ENCODE peak calls at places on chromosomes 5 and 9, in six cellular contexts. One of them, this sample, is unnamed.

GRCh38 chr5:180135128-180135955 is 63.8 kb upstream of the RNF130 start:
- DNase-seq in nucleus accumbens: no peak
- DNase-seq in GM12865: no peak
- DNase-seq in psoas muscle: no peak
- DNase-seq in A549: no peak
- DNase-seq in NCI-H1694: no peak
- DNase-seq in this sample: peak

GRCh38 chr9:125608488-125609224 is 98.4 kb downstream of the MAPKAP1 start:
- DNase-seq in nucleus accumbens: no peak
- DNase-seq in GM12865: no peak
- DNase-seq in psoas muscle: no peak
- DNase-seq in A549: no peak
- DNase-seq in NCI-H1694: no peak
- DNase-seq in this sample: no peak

GRCh38 chr9:113625456-113625855 is 161.9 kb downstream of the RGS3 start:
- DNase-seq in nucleus accumbens: no peak
- DNase-seq in GM12865: no peak
- DNase-seq in psoas muscle: no peak
- DNase-seq in A549: no peak
- DNase-seq in NCI-H1694: no peak
- DNase-seq in this sample: no peak

GRCh38 chr5:180784497-180785097 is 18.0 kb downstream of the MGAT1 start:
- DNase-seq in nucleus accumbens: peak
- DNase-seq in GM12865: peak
- DNase-seq in psoas muscle: peak
- DNase-seq in A549: peak
- DNase-seq in NCI-H1694: peak
- DNase-seq in this sample: peak

GRCh38 chr5:138961221-138961620 is 86.1 kb upstream of the LRRTM2 start:
- DNase-seq in nucleus accumbens: no peak
- DNase-seq in GM12865: no peak
- DNase-seq in psoas muscle: no peak
- DNase-seq in A549: no peak
- DNase-seq in NCI-H1694: no peak
- DNase-seq in this sample: no peak

GRCh38 chr5:146043722-146044121 is 61.7 kb downstream of the PLAC8L1 start:
- DNase-seq in nucleus accumbens: no peak
- DNase-seq in GM12865: no peak
- DNase-seq in psoas muscle: no peak
- DNase-seq in A549: no peak
- DNase-seq in NCI-H1694: no peak
- DNase-seq in this sample: no peak

GRCh38 chr5:96756985-96757384 is 50.8 kb downstream of the ERAP1 start:
- DNase-seq in nucleus accumbens: no peak
- DNase-seq in GM12865: no peak
- DNase-seq in psoas muscle: no peak
- DNase-seq in A549: no peak
- DNase-seq in NCI-H1694: no peak
- DNase-seq in this sample: no peak

GRCh38 chr9:89911721-89912604 is 307.2 kb downstream of the GADD45G start:
- DNase-seq in nucleus accumbens: no peak
- DNase-seq in GM12865: no peak
- DNase-seq in psoas muscle: no peak
- DNase-seq in A549: no peak
- DNase-seq in NCI-H1694: no peak
- DNase-seq in this sample: no peak

GRCh38 chr9:129058965-129059795 is 21.7 kb upstream of the DOLPP1 start:
- DNase-seq in nucleus accumbens: no peak
- DNase-seq in GM12865: no peak
- DNase-seq in psoas muscle: no peak
- DNase-seq in A549: no peak
- DNase-seq in NCI-H1694: no peak
- DNase-seq in this sample: no peak

GRCh38 chr5:176738851-176739250 is 71.5 kb upstream of the UNC5A start:
- DNase-seq in nucleus accumbens: no peak
- DNase-seq in GM12865: no peak
- DNase-seq in psoas muscle: no peak
- DNase-seq in A549: no peak
- DNase-seq in NCI-H1694: no peak
- DNase-seq in this sample: no peak

GRCh38 chr5:151123897-151124751 is 33.5 kb downstream of the ANXA6 start:
- DNase-seq in nucleus accumbens: no peak
- DNase-seq in GM12865: peak
- DNase-seq in psoas muscle: peak
- DNase-seq in A549: peak
- DNase-seq in NCI-H1694: no peak
- DNase-seq in this sample: peak

GRCh38 chr9:109035684-109036423 is 22.6 kb upstream of the CTNNAL1 start:
- DNase-seq in nucleus accumbens: no peak
- DNase-seq in GM12865: no peak
- DNase-seq in psoas muscle: peak
- DNase-seq in A549: peak
- DNase-seq in NCI-H1694: no peak
- DNase-seq in this sample: no peak

GRCh38 chr9:34375901-34376595 is 650 bp downstream of the MYORG start:
- DNase-seq in nucleus accumbens: peak
- DNase-seq in GM12865: peak
- DNase-seq in psoas muscle: peak
- DNase-seq in A549: peak
- DNase-seq in NCI-H1694: no peak
- DNase-seq in this sample: peak

GRCh38 chr5:73464016-73464745 is 15.6 kb upstream of the FOXD1 start:
- DNase-seq in nucleus accumbens: no peak
- DNase-seq in GM12865: no peak
- DNase-seq in psoas muscle: peak
- DNase-seq in A549: no peak
- DNase-seq in NCI-H1694: no peak
- DNase-seq in this sample: no peak

GRCh38 chr9:18626046-18626698 is 152.2 kb downstream of the ADAMTSL1 start:
- DNase-seq in nucleus accumbens: no peak
- DNase-seq in GM12865: no peak
- DNase-seq in psoas muscle: no peak
- DNase-seq in A549: no peak
- DNase-seq in NCI-H1694: no peak
- DNase-seq in this sample: no peak

GRCh38 chr9:128128836-128129590 is 1.5 kb upstream of the PTGES2 start:
- DNase-seq in nucleus accumbens: no peak
- DNase-seq in GM12865: no peak
- DNase-seq in psoas muscle: peak
- DNase-seq in A549: no peak
- DNase-seq in NCI-H1694: no peak
- DNase-seq in this sample: no peak

GRCh38 chr5:61299254-61299653 is 32.8 kb upstream of the ZSWIM6 start:
- DNase-seq in nucleus accumbens: no peak
- DNase-seq in GM12865: no peak
- DNase-seq in psoas muscle: no peak
- DNase-seq in A549: no peak
- DNase-seq in NCI-H1694: no peak
- DNase-seq in this sample: no peak

GRCh38 chr5:5141011-5141599 is 975 bp downstream of the ADAMTS16 start:
- DNase-seq in nucleus accumbens: no peak
- DNase-seq in GM12865: no peak
- DNase-seq in psoas muscle: no peak
- DNase-seq in A549: no peak
- DNase-seq in NCI-H1694: no peak
- DNase-seq in this sample: no peak

GRCh38 chr5:14215901-14216300 is 72.8 kb downstream of the TRIO start:
- DNase-seq in nucleus accumbens: no peak
- DNase-seq in GM12865: no peak
- DNase-seq in psoas muscle: no peak
- DNase-seq in A549: no peak
- DNase-seq in NCI-H1694: no peak
- DNase-seq in this sample: no peak

GRCh38 chr9:90432951-90433350 is 209.7 kb downstream of the DIRAS2 start:
- DNase-seq in nucleus accumbens: no peak
- DNase-seq in GM12865: no peak
- DNase-seq in psoas muscle: no peak
- DNase-seq in A549: no peak
- DNase-seq in NCI-H1694: no peak
- DNase-seq in this sample: no peak

GRCh38 chr9:79233542-79233941 is 338.2 kb upstream of the TLE4 start:
- DNase-seq in nucleus accumbens: no peak
- DNase-seq in GM12865: peak
- DNase-seq in psoas muscle: no peak
- DNase-seq in A549: no peak
- DNase-seq in NCI-H1694: no peak
- DNase-seq in this sample: no peak

GRCh38 chr5:104370523-104370922 is 807.9 kb upstream of the NUDT12 start:
- DNase-seq in nucleus accumbens: no peak
- DNase-seq in GM12865: no peak
- DNase-seq in psoas muscle: no peak
- DNase-seq in A549: no peak
- DNase-seq in NCI-H1694: no peak
- DNase-seq in this sample: no peak

GRCh38 chr9:91492237-91492636 is 68.6 kb upstream of the NFIL3 start:
- DNase-seq in nucleus accumbens: no peak
- DNase-seq in GM12865: no peak
- DNase-seq in psoas muscle: no peak
- DNase-seq in A549: no peak
- DNase-seq in NCI-H1694: no peak
- DNase-seq in this sample: no peak

GRCh38 chr5:1334831-1335539 is 9.9 kb downstream of the CLPTM1L start:
- DNase-seq in nucleus accumbens: no peak
- DNase-seq in GM12865: no peak
- DNase-seq in psoas muscle: no peak
- DNase-seq in A549: no peak
- DNase-seq in NCI-H1694: no peak
- DNase-seq in this sample: no peak

GRCh38 chr5:93100976-93101375 is 480.0 kb downstream of the NR2F1-AS1 start:
- DNase-seq in nucleus accumbens: no peak
- DNase-seq in GM12865: no peak
- DNase-seq in psoas muscle: no peak
- DNase-seq in A549: no peak
- DNase-seq in NCI-H1694: no peak
- DNase-seq in this sample: no peak

GRCh38 chr5:124902097-124902821 is 155.8 kb upstream of the ZNF608 start:
- DNase-seq in nucleus accumbens: no peak
- DNase-seq in GM12865: peak
- DNase-seq in psoas muscle: no peak
- DNase-seq in A549: no peak
- DNase-seq in NCI-H1694: peak
- DNase-seq in this sample: no peak

GRCh38 chr5:76733049-76733417 is 17.1 kb downstream of the F2R start:
- DNase-seq in nucleus accumbens: no peak
- DNase-seq in GM12865: peak
- DNase-seq in psoas muscle: no peak
- DNase-seq in A549: no peak
- DNase-seq in NCI-H1694: no peak
- DNase-seq in this sample: no peak

GRCh38 chr9:134178781-134179551 is 14.6 kb upstream of the RNU6ATAC start:
- DNase-seq in nucleus accumbens: no peak
- DNase-seq in GM12865: no peak
- DNase-seq in psoas muscle: peak
- DNase-seq in A549: no peak
- DNase-seq in NCI-H1694: no peak
- DNase-seq in this sample: no peak

GRCh38 chr5:176519810-176520720 is 17.1 kb downstream of the RNF44 start:
- DNase-seq in nucleus accumbens: no peak
- DNase-seq in GM12865: no peak
- DNase-seq in psoas muscle: no peak
- DNase-seq in A549: no peak
- DNase-seq in NCI-H1694: no peak
- DNase-seq in this sample: no peak

GRCh38 chr5:154444559-154445421 is 1.0 kb upstream of the SAP30L start:
- DNase-seq in nucleus accumbens: no peak
- DNase-seq in GM12865: peak
- DNase-seq in psoas muscle: no peak
- DNase-seq in A549: peak
- DNase-seq in NCI-H1694: no peak
- DNase-seq in this sample: peak

GRCh38 chr5:6780802-6781391 is 67.7 kb downstream of the TENT4A start:
- DNase-seq in nucleus accumbens: no peak
- DNase-seq in GM12865: peak
- DNase-seq in psoas muscle: no peak
- DNase-seq in A549: peak
- DNase-seq in NCI-H1694: peak
- DNase-seq in this sample: no peak

GRCh38 chr5:131198625-131199024 is 27.9 kb downstream of the LYRM7 start:
- DNase-seq in nucleus accumbens: no peak
- DNase-seq in GM12865: no peak
- DNase-seq in psoas muscle: no peak
- DNase-seq in A549: no peak
- DNase-seq in NCI-H1694: no peak
- DNase-seq in this sample: no peak

GRCh38 chr9:79189511-79189924 is 382.2 kb upstream of the TLE4 start:
- DNase-seq in nucleus accumbens: no peak
- DNase-seq in GM12865: no peak
- DNase-seq in psoas muscle: no peak
- DNase-seq in A549: no peak
- DNase-seq in NCI-H1694: no peak
- DNase-seq in this sample: no peak

GRCh38 chr5:122895141-122895540 is 49.7 kb downstream of the SNX24 start:
- DNase-seq in nucleus accumbens: no peak
- DNase-seq in GM12865: no peak
- DNase-seq in psoas muscle: no peak
- DNase-seq in A549: no peak
- DNase-seq in NCI-H1694: no peak
- DNase-seq in this sample: no peak

GRCh38 chr5:124948062-124948753 is 201.8 kb upstream of the ZNF608 start:
- DNase-seq in nucleus accumbens: no peak
- DNase-seq in GM12865: no peak
- DNase-seq in psoas muscle: no peak
- DNase-seq in A549: no peak
- DNase-seq in NCI-H1694: no peak
- DNase-seq in this sample: no peak

GRCh38 chr5:78626009-78626571 is 22.5 kb downstream of the LHFPL2 start:
- DNase-seq in nucleus accumbens: no peak
- DNase-seq in GM12865: no peak
- DNase-seq in psoas muscle: no peak
- DNase-seq in A549: no peak
- DNase-seq in NCI-H1694: no peak
- DNase-seq in this sample: no peak

GRCh38 chr5:7764452-7764851 is 86.5 kb downstream of the CFAP90 start:
- DNase-seq in nucleus accumbens: no peak
- DNase-seq in GM12865: no peak
- DNase-seq in psoas muscle: no peak
- DNase-seq in A549: no peak
- DNase-seq in NCI-H1694: no peak
- DNase-seq in this sample: no peak

GRCh38 chr9:128913048-128913900 is 7.5 kb upstream of the PHYHD1 start:
- DNase-seq in nucleus accumbens: no peak
- DNase-seq in GM12865: no peak
- DNase-seq in psoas muscle: no peak
- DNase-seq in A549: peak
- DNase-seq in NCI-H1694: no peak
- DNase-seq in this sample: no peak

GRCh38 chr9:72089461-72090130 is 29.2 kb upstream of the C9orf57 start:
- DNase-seq in nucleus accumbens: no peak
- DNase-seq in GM12865: no peak
- DNase-seq in psoas muscle: no peak
- DNase-seq in A549: no peak
- DNase-seq in NCI-H1694: no peak
- DNase-seq in this sample: no peak